ENCODE peak calls at places on chromosome 6, in four cellular contexts. M is kidney glomerular epithelial cell, S is mucosa of descending colon, J is A172. F is an unnamed sample.

GRCh38 chr6:78231002-78231401 is 578.2 kb downstream of the MEI4 start:
- DNase-seq in M (no peak), S (no peak), J (no peak), F (no peak)

GRCh38 chr6:64680446-64680845 is 1026.6 kb downstream of the EYS start:
- DNase-seq in M (no peak), S (no peak), J (peak), F (no peak)

GRCh38 chr6:34676140-34676539 is 20.4 kb downstream of the ILRUN start:
- DNase-seq in M (no peak), S (no peak), J (no peak), F (no peak)

GRCh38 chr6:55636406-55637102 is 57.6 kb upstream of the HMGCLL1 start:
- DNase-seq in M (peak), S (no peak), J (no peak), F (no peak)

GRCh38 chr6:29510202-29510601 is 22.4 kb upstream of the MAS1L start:
- DNase-seq in M (no peak), S (no peak), J (peak), F (no peak)

GRCh38 chr6:144809969-144810368 is 524.8 kb downstream of the UTRN start:
- DNase-seq in M (no peak), S (no peak), J (no peak), F (no peak)

GRCh38 chr6:2958331-2958711 is 13.0 kb downstream of the SERPINB6 start:
- DNase-seq in M (no peak), S (no peak), J (no peak), F (no peak)

GRCh38 chr6:37514377-37514776 is 14.7 kb upstream of the CCDC167 start:
- DNase-seq in M (no peak), S (no peak), J (peak), F (no peak)

GRCh38 chr6:151391471-151392428 is at the start of gene ZBTB2:
- DNase-seq in M (peak), S (peak), J (peak), F (peak)

GRCh38 chr6:14635195-14635594 is 517.6 kb downstream of the CD83 start:
- DNase-seq in M (no peak), S (peak), J (no peak), F (no peak)

GRCh38 chr6:158069800-158070195 is 88.1 kb downstream of the SYNJ2 start:
- DNase-seq in M (no peak), S (no peak), J (peak), F (no peak)

GRCh38 chr6:19433101-19433500 is 404.1 kb upstream of the ID4 start:
- DNase-seq in M (no peak), S (no peak), J (no peak), F (no peak)

GRCh38 chr6:22062807-22063408 is 233.9 kb downstream of the PRL start:
- DNase-seq in M (no peak), S (peak), J (no peak), F (no peak)

GRCh38 chr6:107740496-107741190 is 83.5 kb downstream of the SCML4 start:
- DNase-seq in M (no peak), S (no peak), J (no peak), F (no peak)

GRCh38 chr6:36430351-36430750 is 12.3 kb downstream of the PXT1 start:
- DNase-seq in M (no peak), S (no peak), J (peak), F (no peak)

GRCh38 chr6:4280721-4281120 is 145.3 kb upstream of the ECI2 start:
- DNase-seq in M (peak), S (no peak), J (peak), F (no peak)

GRCh38 chr6:56863366-56863765 is 91.5 kb upstream of the BEND6 start:
- DNase-seq in M (peak), S (no peak), J (peak), F (no peak)

GRCh38 chr6:125682939-125683338 is 66.5 kb upstream of the HEY2 start:
- DNase-seq in M (no peak), S (no peak), J (no peak), F (no peak)

GRCh38 chr6:7974932-7975763 is 64.6 kb upstream of the TXNDC5 start:
- DNase-seq in M (peak), S (peak), J (peak), F (peak)

GRCh38 chr6:153949606-153950005 is 89.4 kb upstream of the OPRM1 start:
- DNase-seq in M (no peak), S (no peak), J (no peak), F (no peak)

GRCh38 chr6:25249133-25249532 is 30.0 kb upstream of the CARMIL1 start:
- DNase-seq in M (no peak), S (no peak), J (no peak), F (no peak)

GRCh38 chr6:39226606-39227300 is 2.5 kb downstream of the KCNK5 start:
- DNase-seq in M (no peak), S (no peak), J (no peak), F (no peak)

GRCh38 chr6:32885698-32886286 is 31.8 kb downstream of the PSMB9 start:
- DNase-seq in M (peak), S (no peak), J (peak), F (no peak)

GRCh38 chr6:42007753-42008528 is 42.4 kb upstream of the TAF8 start:
- DNase-seq in M (no peak), S (no peak), J (no peak), F (no peak)

GRCh38 chr6:151263967-151264366 is 24.2 kb downstream of the AKAP12 start:
- DNase-seq in M (no peak), S (no peak), J (no peak), F (peak)

GRCh38 chr6:134557509-134557908 is 239.6 kb upstream of the SGK1 start:
- DNase-seq in M (no peak), S (no peak), J (no peak), F (no peak)